ENCODE peak calls at places on chromosomes 4 and X, in seven cellular contexts. W is H1, J is SK-N-SH, P is HCT116, I is GM12878, D is HepG2, H is K562. A is an unnamed sample.

GRCh38 chrX:108033890-108034289 is 11.0 kb upstream of the VSIG1 start:
- DNase-seq in I (no peak), D (no peak), H (no peak), J (no peak), W (no peak), P (no peak), A (no peak)

GRCh38 chr4:122481766-122482405 is 25.4 kb upstream of the IL2 start:
- DNase-seq in D (no peak), P (no peak), I (no peak), W (no peak), H (no peak), J (no peak), A (no peak)

GRCh38 chr4:118935819-118936218 is 47.2 kb downstream of the SYNPO2 start:
- DNase-seq in I (no peak), P (no peak), D (no peak), J (no peak), W (no peak), H (no peak), A (no peak)

GRCh38 chrX:18983711-18984380 is at the start of gene PHKA2:
- DNase-seq in P (no peak), H (peak), J (peak), D (peak), W (no peak), I (no peak), A (peak)

GRCh38 chrX:132786217-132786616 is 172.2 kb downstream of the HS6ST2 start:
- DNase-seq in W (no peak), D (no peak), P (no peak), J (no peak), I (no peak), H (no peak), A (no peak)

GRCh38 chr4:52714597-52715254 is 36.5 kb downstream of the ERVMER34-1 start:
- DNase-seq in I (no peak), H (no peak), W (no peak), P (no peak), J (no peak), D (no peak), A (no peak)

GRCh38 chrX:45758319-45758718 is 557.6 kb upstream of the DIPK2B start:
- DNase-seq in D (no peak), P (no peak), W (no peak), J (no peak), I (peak), H (no peak), A (no peak)

GRCh38 chrX:39704590-39704989 is 393.2 kb downstream of the BCOR start:
- DNase-seq in P (no peak), I (no peak), W (no peak), J (no peak), D (peak), H (no peak), A (no peak)

GRCh38 chr4:121070696-121071639 is 1.4 kb downstream of the NDNF start:
- DNase-seq in W (no peak), J (peak), I (no peak), D (no peak), H (no peak), P (no peak), A (peak)

GRCh38 chr4:2259036-2259540 is 2.8 kb downstream of the MXD4 start:
- DNase-seq in H (no peak), J (no peak), I (no peak), D (no peak), W (no peak), P (no peak), A (no peak)

GRCh38 chr4:2261110-2261852 is 628 bp downstream of the MXD4 start:
- DNase-seq in W (no peak), I (no peak), D (no peak), P (no peak), J (peak), H (peak), A (peak)

GRCh38 chr4:2260336-2261109 is 1.4 kb downstream of the MXD4 start:
- DNase-seq in I (no peak), J (no peak), D (no peak), W (no peak), P (no peak), H (no peak), A (no peak)

GRCh38 chr4:2258091-2259035 is 3.5 kb downstream of the MXD4 start:
- DNase-seq in H (no peak), I (no peak), D (no peak), P (no peak), W (no peak), J (peak), A (no peak)

DNA sequence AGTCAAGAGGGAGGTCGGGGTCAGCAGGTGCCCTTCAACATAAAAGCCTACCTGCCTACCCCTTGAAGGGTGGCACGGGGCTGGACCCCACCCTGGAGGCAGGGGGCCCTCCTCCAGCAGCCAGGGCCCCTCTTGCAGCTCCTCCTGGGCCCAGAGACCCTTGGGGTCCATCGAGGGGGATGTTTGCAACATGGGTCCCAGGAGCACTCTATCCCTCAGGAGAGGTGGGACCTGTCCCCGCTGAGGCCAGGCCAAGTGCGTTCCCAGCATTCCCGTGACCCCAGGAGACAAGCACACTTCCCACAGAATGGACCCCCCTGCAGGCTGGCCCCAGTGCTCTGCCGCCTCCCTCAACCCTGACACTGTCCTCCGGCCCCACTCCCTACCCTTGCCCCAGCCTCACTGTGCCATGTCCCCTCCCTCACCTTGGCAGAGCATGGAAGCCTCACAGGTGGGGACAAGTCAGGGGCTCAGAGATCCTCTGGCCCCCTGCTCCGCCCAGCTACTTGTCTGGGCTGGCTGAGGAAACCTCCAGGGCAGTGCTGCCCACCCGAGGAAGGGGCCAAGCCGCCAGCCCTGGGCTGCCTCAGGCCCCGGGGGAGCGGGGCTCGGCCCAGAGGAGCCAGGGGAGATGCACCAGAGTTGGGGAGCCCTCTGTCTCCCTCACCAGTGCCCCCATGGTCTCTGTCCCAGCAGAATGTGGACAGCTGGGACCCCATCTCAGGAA is 2.2 kb downstream of the MXD4 start:
- DNase-seq in D (no peak), J (no peak), W (no peak), P (no peak), H (no peak), I (no peak), A (no peak)
- TF ChIP-seq JUND in D (no peak), J (no peak), W (no peak), P (no peak), H (no peak), I (no peak), A (no peak)

GRCh38 chr4:54400802-54401201 is 171.7 kb downstream of the PDGFRA start:
- DNase-seq in D (no peak), I (no peak), W (no peak), P (no peak), H (no peak), J (no peak), A (no peak)
- TF ChIP-seq JUND in D (no peak), I (no peak), W (no peak), P (no peak), H (no peak), J (no peak), A (no peak)

GRCh38 chr4:4781936-4782754 is 77.3 kb upstream of the MSX1 start:
- DNase-seq in P (no peak), D (no peak), J (peak), H (no peak), W (no peak), I (no peak), A (no peak)
- TF ChIP-seq JUND in P (no peak), D (no peak), J (no peak), H (no peak), W (no peak), I (no peak), A (no peak)

DNA sequence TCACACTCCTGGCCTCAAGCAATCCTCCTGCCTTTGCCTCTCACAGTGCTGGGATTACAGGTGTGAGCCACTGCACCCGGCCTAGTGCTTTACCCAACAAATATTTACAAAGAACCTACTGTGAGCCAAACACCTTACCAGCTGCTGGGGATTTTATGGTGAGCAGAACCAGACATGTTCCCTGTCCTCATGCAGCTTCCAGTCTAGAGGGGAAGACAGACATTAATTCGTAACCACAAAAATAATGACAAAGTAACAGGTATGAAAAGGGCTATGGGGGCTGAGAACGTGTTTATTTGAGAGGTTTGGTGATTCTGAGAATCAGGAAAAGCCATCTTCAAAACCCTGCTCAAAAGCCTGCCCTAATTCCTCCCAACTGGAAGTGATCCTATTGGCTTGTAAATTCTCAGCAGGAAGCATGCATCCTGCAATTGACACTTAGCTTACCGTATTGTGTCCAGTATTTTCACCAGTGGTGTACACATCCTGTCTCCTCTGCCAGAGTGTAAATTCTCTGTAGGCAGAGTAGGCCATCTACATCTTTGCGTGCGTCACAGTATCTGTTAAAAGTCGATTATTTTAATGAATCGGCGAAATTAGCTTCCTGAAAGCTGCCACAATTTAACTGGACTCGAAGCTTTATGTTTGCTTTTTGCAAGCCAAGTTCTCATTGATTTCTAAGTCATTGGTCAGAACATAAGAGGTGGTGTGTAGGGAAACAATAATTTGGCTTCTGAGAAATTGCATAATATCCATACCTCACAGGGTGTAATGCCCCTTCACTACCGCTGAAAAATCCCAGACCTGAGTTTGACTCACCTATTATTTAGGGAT is 67.0 kb downstream of the TMEM156 start:
- DNase-seq in H (no peak), J (no peak), I (no peak), P (no peak), D (peak), W (no peak), A (no peak)
- TF ChIP-seq JUND in H (no peak), J (no peak), I (no peak), P (no peak), D (no peak), W (no peak), A (no peak)

GRCh38 chr4:185513489-185514181 is 21.7 kb downstream of the PDLIM3 start:
- DNase-seq in H (no peak), W (no peak), D (peak), J (no peak), P (no peak), I (peak), A (peak)
- TF ChIP-seq JUND in H (no peak), W (no peak), D (no peak), J (no peak), P (no peak), I (no peak), A (no peak)

DNA sequence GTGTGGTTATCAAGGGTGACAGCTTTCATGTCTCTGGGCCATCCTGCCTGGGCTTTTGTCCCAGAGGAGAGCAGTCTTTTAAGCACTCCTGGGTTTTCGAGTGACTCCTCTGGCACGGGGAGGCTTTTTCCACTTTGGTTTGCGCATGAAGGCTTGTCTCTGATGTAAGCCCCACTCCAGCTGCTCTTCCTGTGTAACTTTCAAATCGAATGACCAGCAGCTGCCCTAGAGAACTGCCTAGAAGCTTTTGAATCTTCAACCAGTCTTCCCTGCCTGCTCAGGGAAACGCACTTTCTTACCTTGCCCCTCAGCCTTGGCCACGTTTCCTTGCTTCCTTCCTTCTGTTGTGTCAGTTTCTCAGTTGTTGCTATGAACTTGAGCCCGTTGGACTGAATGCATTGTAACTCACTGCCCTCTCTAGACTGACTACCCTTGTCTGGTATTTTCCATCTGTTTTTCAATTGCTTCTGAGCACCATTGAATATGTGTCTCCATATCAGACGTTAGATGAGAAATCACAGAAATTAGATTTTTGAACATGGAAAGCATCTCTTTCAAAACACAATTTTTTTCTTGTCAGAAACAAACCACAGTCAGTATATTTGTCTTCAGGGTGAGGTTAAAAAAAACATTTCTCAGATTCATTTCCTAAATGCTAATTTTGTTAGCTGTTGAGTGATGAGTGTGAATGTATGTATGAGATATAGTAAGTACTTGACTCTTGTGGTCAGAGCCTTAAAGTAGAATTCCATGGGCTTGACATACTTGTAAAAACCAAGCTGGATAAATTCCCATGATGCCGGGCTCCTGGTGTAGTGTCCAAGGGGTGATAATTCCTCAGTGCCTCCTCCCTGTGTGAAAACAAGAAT is 45.4 kb downstream of the SLC9A6 start:
- DNase-seq in I (no peak), P (no peak), D (no peak), J (no peak), H (no peak), W (no peak), A (no peak)
- TF ChIP-seq JUND in I (no peak), P (no peak), D (no peak), J (peak), H (no peak), W (no peak), A (no peak)

DNA sequence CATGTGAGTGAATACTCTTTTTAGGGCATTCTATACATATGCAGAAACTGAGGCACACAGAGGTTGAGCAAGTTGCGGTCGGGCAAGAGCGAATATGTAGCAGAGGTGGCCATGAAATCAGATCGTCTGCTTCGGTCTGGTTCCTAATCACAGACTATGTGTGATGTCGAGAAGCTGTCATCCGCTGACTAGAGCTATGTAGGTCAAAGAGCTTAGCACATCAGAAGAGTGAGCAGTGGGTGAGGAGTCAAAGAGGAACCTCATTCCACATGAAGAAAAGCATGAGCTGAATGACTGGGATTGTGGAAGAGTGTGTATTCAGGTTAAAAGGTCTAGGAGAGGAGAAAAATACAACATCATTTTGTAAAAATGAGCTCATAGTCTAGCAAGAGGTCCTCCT is 19.0 kb downstream of the GAB3 start:
- DNase-seq in H (no peak), D (no peak), I (no peak), J (no peak), W (no peak), P (no peak), A (no peak)
- TF ChIP-seq JUND in H (no peak), D (no peak), I (no peak), J (no peak), W (no peak), P (no peak), A (no peak)

DNA sequence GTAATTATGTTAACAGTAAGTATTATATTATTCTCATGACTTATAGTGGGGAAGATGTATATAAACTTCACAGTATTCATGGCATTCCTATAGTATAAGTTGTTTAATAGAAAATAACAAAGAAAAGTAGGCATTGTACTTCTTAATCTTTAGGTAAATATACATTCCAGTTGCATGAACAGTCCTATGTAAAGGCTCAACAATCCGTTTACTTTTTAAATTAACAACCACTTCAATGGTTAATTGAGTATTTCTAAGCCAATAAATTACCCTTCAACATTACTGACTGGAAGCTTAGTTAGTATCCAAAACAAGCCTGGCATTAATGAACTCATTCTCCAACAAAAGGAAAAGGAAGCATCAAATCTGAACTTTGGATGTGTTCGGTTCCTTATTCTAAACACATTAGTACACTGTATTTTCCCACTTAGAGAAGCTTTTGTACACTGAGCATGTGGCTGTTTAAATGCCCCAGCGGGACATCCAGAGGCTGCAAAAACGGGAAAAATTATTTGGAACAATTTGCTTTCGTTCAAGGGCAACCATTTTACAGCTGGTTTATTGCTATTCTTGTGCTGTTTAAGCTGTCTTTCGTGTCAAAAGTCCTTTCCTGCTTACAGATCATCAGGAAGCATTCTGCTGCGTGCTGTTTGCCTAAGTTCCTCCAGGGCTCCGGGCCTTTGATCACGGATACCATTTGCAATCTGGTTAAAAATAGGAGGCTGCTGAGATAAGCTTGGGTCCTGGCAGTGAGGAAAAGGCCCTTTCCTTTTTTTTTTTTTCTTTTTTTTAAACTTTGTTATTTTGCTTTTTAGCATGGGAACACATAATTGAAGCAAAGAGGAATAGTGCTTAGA is 460.3 kb downstream of the SPRY1 start:
- DNase-seq in W (peak), D (peak), I (no peak), H (no peak), P (no peak), J (peak), A (no peak)
- TF ChIP-seq JUND in W (no peak), D (no peak), I (no peak), H (no peak), P (no peak), J (no peak), A (no peak)

DNA sequence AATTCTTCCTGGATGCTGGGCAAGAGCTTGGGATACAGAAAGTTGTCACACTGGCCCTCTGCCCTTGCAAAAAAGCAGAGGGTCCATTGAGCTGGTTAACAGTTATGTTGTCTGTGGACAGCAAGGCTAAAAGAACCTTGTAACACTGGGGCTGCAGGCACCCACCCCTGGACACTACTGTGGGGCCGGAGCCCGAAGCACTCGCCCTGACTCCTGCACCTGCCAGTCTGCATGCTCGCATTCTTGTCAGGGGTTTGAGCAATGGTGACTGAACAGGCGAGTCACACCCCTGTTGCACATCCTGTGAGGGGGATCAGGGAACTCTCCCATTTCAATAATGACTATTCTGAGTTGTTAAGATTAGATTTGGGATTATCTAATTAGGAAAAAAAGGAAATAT is 23.6 kb downstream of the ADH4 start:
- DNase-seq in W (no peak), J (no peak), D (no peak), H (no peak), I (no peak), P (no peak), A (no peak)
- TF ChIP-seq JUND in W (no peak), J (no peak), D (no peak), H (no peak), I (no peak), P (no peak), A (no peak)

GRCh38 chr4:142977182-142977581 is 131.1 kb upstream of the INPP4B start:
- DNase-seq in H (no peak), J (no peak), W (no peak), P (no peak), D (no peak), I (no peak), A (no peak)

GRCh38 chr4:142976482-142976881 is 130.4 kb upstream of the INPP4B start:
- DNase-seq in H (no peak), I (no peak), D (no peak), P (no peak), W (no peak), J (no peak), A (no peak)

DNA sequence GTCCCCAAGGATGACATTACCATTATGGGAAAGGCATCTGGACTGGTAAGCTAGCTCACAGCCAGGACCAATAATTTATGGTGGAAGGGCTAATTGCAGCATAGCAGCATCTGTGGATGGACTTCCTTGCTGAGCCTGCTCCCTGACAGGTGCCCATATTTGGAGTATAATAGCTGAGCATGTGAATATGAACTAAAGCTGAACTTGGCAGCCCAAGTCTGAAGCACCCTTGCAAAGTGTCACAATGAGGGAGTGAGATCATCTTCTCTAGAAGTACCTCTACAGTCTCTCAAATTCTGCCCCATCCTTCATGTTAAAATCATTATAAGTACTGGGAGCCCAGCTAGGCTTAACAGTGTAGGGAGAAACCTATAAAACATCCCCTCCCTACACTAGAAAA is 128.2 kb upstream of the INPP4B start:
- DNase-seq in W (no peak), I (no peak), D (no peak), P (no peak), J (no peak), H (no peak), A (no peak)
- TF ChIP-seq JUND in W (no peak), I (no peak), D (no peak), P (no peak), J (no peak), H (no peak), A (no peak)

A was measured in T47D.